ENCODE peak calls at places on chromosomes 4 and X, in ten cellular contexts. R is ELF-1; L is AG10803; B is DMS79; S is cardiac fibroblast; X is thoracic aorta; F is left lobe of liver; I is activated CD4-positive, alpha-beta T cell treated with anti-CD3 and anti-CD28 coated beads, Interleukin-2, amount 50 U/mL, for 1 hour; N is SW480; Y is activated CD8-positive, alpha-beta memory T cell treated with anti-CD3 and anti-CD28 coated beads for 48 hours. P is an unnamed sample.
A peak's percentile ranks its signal among the peaks of the same experiment; 100 is the strongest.

GRCh38 chrX:69357293-69357692 is 146.8 kb upstream of the NALF2 start:
- DNase-seq in R (no peak), Y (no peak), B (peak; percentile 17), F (no peak), X (no peak), L (no peak), N (no peak), S (no peak), I (no peak), P (no peak)

GRCh38 chr4:12852338-12853307 is 631.5 kb downstream of the RAB28 start:
- DNase-seq in S (peak; percentile 72), I (no peak), N (peak; percentile 78), F (no peak), B (peak; percentile 26), Y (no peak), L (peak; percentile 69), X (no peak), R (peak; percentile 25), P (peak; percentile 1)

GRCh38 chrX:55056820-55057690 is 17.8 kb upstream of the PAGE2B start:
- DNase-seq in R (no peak), L (peak; percentile 6), N (peak; percentile 15), X (no peak), S (peak; percentile 66), B (peak; percentile 2), I (peak; percentile 14), F (no peak), Y (no peak), P (no peak)

GRCh38 chr4:87521757-87522374 is 7.3 kb downstream of the SPARCL1 start:
- DNase-seq in R (no peak), F (no peak), B (peak; percentile 60), I (no peak), S (peak; percentile 43), X (no peak), Y (no peak), L (no peak), N (peak; percentile 4), P (no peak)

GRCh38 chr4:119690871-119691270 is 62.3 kb upstream of the PDE5A start:
- DNase-seq in B (no peak), I (no peak), F (no peak), L (no peak), Y (no peak), S (no peak), X (no peak), R (no peak), N (no peak), P (no peak)

GRCh38 chrX:23662853-23663252 is 4.4 kb upstream of the PRDX4 start:
- DNase-seq in F (no peak), I (no peak), N (no peak), Y (no peak), R (no peak), L (peak; percentile 28), S (peak; percentile 17), B (no peak), X (no peak), P (no peak)

GRCh38 chr4:80463509-80463908 is 128.0 kb downstream of the CFAP299 start:
- DNase-seq in X (no peak), L (no peak), Y (no peak), R (no peak), N (no peak), F (no peak), S (no peak), I (no peak), B (no peak), P (no peak)

GRCh38 chr4:73448448-73449203 is 12.6 kb downstream of the AFP start:
- DNase-seq in L (no peak), B (no peak), Y (no peak), R (no peak), X (no peak), I (no peak), S (no peak), N (no peak), F (no peak), P (no peak)

GRCh38 chrX:41737065-41737464 is 13.1 kb downstream of the GPR82 start:
- DNase-seq in N (no peak), I (peak; percentile 1), X (no peak), B (no peak), F (no peak), S (no peak), Y (no peak), L (no peak), R (no peak), P (no peak)

GRCh38 chr4:15756361-15756861 is 21.7 kb upstream of the CD38 start:
- DNase-seq in Y (peak; percentile 54), R (no peak), L (no peak), F (no peak), X (no peak), S (peak; percentile 34), B (no peak), I (peak; percentile 67), N (peak; percentile 60), P (peak; percentile 5)

GRCh38 chrX:37796805-37797204 is 16.9 kb downstream of the CYBB start:
- DNase-seq in Y (no peak), F (no peak), N (no peak), L (no peak), R (no peak), X (no peak), B (no peak), I (no peak), S (no peak), P (peak; percentile 9)

GRCh38 chrX:70422886-70423336 is at the start of gene GDPD2:
- DNase-seq in L (no peak), R (peak; percentile 92), N (peak; percentile 55), B (peak; percentile 8), X (no peak), Y (no peak), F (no peak), S (peak; percentile 45), I (no peak), P (peak; percentile 60)

GRCh38 chr4:167622481-167623240 is 388.4 kb upstream of the SPOCK3 start:
- DNase-seq in Y (peak; percentile 3), S (peak; percentile 73), B (no peak), F (peak; percentile 51), X (no peak), I (peak; percentile 3), N (peak; percentile 6), L (peak; percentile 13), R (peak; percentile 46), P (peak; percentile 67)

GRCh38 chr4:101790521-101791188 is at the start of gene BANK1:
- DNase-seq in N (no peak), F (peak; percentile 47), Y (peak; percentile 18), B (no peak), R (peak; percentile 84), X (no peak), S (peak; percentile 37), L (peak; percentile 25), I (peak; percentile 2), P (peak; percentile 67)

GRCh38 chr4:14196141-14196540 is 568.6 kb upstream of the BOD1L1 start:
- DNase-seq in S (peak; percentile 76), B (no peak), R (peak; percentile 33), N (peak; percentile 16), L (peak; percentile 50), F (no peak), Y (no peak), X (no peak), I (no peak), P (peak; percentile 59)

GRCh38 chrX:38004046-38004445 is 2.3 kb upstream of the SYTL5 start:
- DNase-seq in I (no peak), L (no peak), S (no peak), B (no peak), F (no peak), N (no peak), Y (no peak), X (no peak), R (no peak), P (no peak)

GRCh38 chr4:180913750-180914149 is 1329.5 kb upstream of the TENM3 start:
- DNase-seq in S (no peak), L (peak; percentile 61), R (no peak), Y (no peak), N (no peak), X (no peak), B (no peak), I (no peak), F (no peak), P (no peak)

GRCh38 chr4:158578476-158578875 is 56.8 kb downstream of the RXFP1 start:
- DNase-seq in S (peak; percentile 56), L (peak; percentile 29), I (no peak), Y (no peak), R (no peak), X (no peak), N (peak; percentile 5), F (no peak), B (no peak), P (peak; percentile 5)

GRCh38 chr4:179709961-179710624 is 2267.9 kb upstream of the AGA start:
- DNase-seq in L (no peak), F (no peak), I (no peak), Y (no peak), B (no peak), R (no peak), N (no peak), X (no peak), S (no peak), P (no peak)

GRCh38 chr4:155759372-155760252 is 791 bp downstream of the GUCY1B1 start:
- DNase-seq in B (no peak), I (no peak), N (no peak), X (peak; percentile 27), Y (no peak), S (peak; percentile 51), R (peak; percentile 30), L (peak; percentile 8), F (peak; percentile 54), P (peak; percentile 44)

GRCh38 chrX:94178145-94178790 is 504.3 kb downstream of the FAM133A start:
- DNase-seq in Y (no peak), N (peak; percentile 5), X (no peak), B (no peak), I (no peak), L (no peak), R (no peak), S (no peak), F (no peak), P (no peak)